ENCODE peak calls at places on chromosomes 3 and 15, in four cellular contexts. K is left ventricle myocardium inferior, E is fibroblast of mammary gland, I is fibroblast of the aortic adventitia. F is an unnamed sample.

GRCh38 chr15:84898761-84899160 is 14.3 kb downstream of the SLC28A1 start:
- DNase-seq in K (no peak), E (no peak), I (no peak), F (no peak)

GRCh38 chr15:66985653-66986052 is 79.7 kb upstream of the SMAD3 start:
- DNase-seq in K (no peak), E (no peak), I (no peak), F (no peak)

GRCh38 chr3:96086018-96086417 is 728.4 kb upstream of the EPHA6 start:
- DNase-seq in K (no peak), E (no peak), I (no peak), F (no peak)

GRCh38 chr3:45635475-45636256 is 41.1 kb downstream of the LIMD1 start:
- DNase-seq in K (no peak), E (peak; percentile 76), I (peak; percentile 89), F (peak; percentile 77)

GRCh38 chr3:13651775-13652428 is 103.0 kb downstream of the FBLN2 start:
- DNase-seq in K (no peak), E (no peak), I (no peak), F (no peak)

GRCh38 chr3:184229424-184230080 is at the start of gene VWA5B2:
- DNase-seq in K (peak; percentile 50), E (no peak), I (no peak), F (peak; percentile 34)

GRCh38 chr15:61018083-61018482 is 211.0 kb downstream of the RORA start:
- DNase-seq in K (no peak), E (no peak), I (no peak), F (no peak)

GRCh38 chr3:129612350-129613204 is 6.1 kb upstream of the PLXND1 start:
- DNase-seq in K (peak; percentile 20), E (no peak), I (peak; percentile 34), F (peak; percentile 70)

GRCh38 chr15:85485956-85486567 is 105.7 kb downstream of the AKAP13 start:
- DNase-seq in K (no peak), E (peak; percentile 81), I (peak; percentile 82), F (peak; percentile 68)

GRCh38 chr3:57556459-57557087 is 499 bp downstream of the PDE12 start:
- DNase-seq in K (peak; percentile 21), E (peak; percentile 24), I (no peak), F (no peak)

GRCh38 chr15:68843425-68844311 is 23.0 kb upstream of the ANP32A start:
- DNase-seq in K (no peak), E (peak; percentile 3), I (peak; percentile 18), F (peak; percentile 18)
- H3K4me3 ChIP-seq in K (peak overlapping the region; percentile 66), E (no peak overlapping the region), I (peak overlapping the region; percentile 36), F (peak overlapping the region; percentile 47)

GRCh38 chr3:150773616-150774192 is 10.7 kb upstream of the SIAH2 start:
- DNase-seq in K (no peak), E (no peak), I (no peak), F (no peak)
- TF ChIP-seq CTCF in K (no peak), E (no peak), I (no peak), F (no peak)

GRCh38 chr3:120495809-120496208 is 45.0 kb upstream of the FSTL1 start:
- DNase-seq in K (no peak), E (no peak), I (no peak), F (no peak)

GRCh38 chr3:120497813-120498212 is 47.0 kb upstream of the FSTL1 start:
- DNase-seq in K (no peak), E (peak; percentile 33), I (no peak), F (no peak)

GRCh38 chr3:120496278-120496975 is 45.6 kb upstream of the FSTL1 start:
- DNase-seq in K (no peak), E (peak; percentile 90), I (peak; percentile 77), F (peak; percentile 94)

GRCh38 chr3:120498947-120499346 is 48.2 kb upstream of the FSTL1 start:
- DNase-seq in K (no peak), E (peak; percentile 99), I (peak; percentile 97), F (peak; percentile 96)

GRCh38 chr3:120497318-120497717 is 46.5 kb upstream of the FSTL1 start:
- DNase-seq in K (no peak), E (peak; percentile 98), I (peak; percentile 96), F (peak; percentile 95)
- H3K4me3 ChIP-seq in K (no peak overlapping the region), E (peak overlapping the region; percentile 26), I (peak overlapping the region; percentile 15), F (no peak overlapping the region)

DNA sequence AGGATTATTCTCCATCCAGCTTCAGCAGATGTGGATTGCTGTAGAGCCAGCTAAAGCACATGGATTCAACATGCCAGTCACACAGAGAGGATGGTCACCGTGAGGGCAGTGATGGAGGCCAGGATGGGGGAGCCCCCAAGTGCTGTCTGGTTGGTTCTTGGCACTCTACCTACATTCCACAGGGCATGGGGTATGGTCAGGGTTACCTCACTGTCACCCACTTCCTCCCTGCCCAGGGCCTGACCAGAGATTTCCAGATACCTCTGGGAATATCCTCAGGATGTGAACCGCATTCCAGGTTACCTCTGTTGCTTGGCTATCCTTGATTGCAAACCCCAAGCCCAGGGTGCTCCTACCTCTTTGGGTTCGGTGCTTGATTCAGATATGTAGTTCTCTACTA is 147.3 kb upstream of the TRIM42 start:
- DNase-seq in K (no peak), E (no peak), I (no peak), F (no peak)
- TF ChIP-seq CTCF in K (no peak), E (no peak), I (no peak), F (no peak)

GRCh38 chr3:98884675-98885371 is 16.7 kb downstream of the DCBLD2 start:
- DNase-seq in K (no peak), E (peak; percentile 35), I (peak; percentile 73), F (peak; percentile 54)
- H3K4me3 ChIP-seq in K (peak overlapping the region; percentile 7), E (no peak overlapping the region), I (peak overlapping the region; percentile 22), F (no peak overlapping the region)

GRCh38 chr3:169562988-169563774 is 100.3 kb downstream of the MECOM start:
- DNase-seq in K (no peak), E (no peak), I (no peak), F (peak; percentile 2)

GRCh38 chr3:169563775-169564059 is 99.8 kb downstream of the MECOM start:
- DNase-seq in K (no peak), E (no peak), I (no peak), F (no peak)

DNA sequence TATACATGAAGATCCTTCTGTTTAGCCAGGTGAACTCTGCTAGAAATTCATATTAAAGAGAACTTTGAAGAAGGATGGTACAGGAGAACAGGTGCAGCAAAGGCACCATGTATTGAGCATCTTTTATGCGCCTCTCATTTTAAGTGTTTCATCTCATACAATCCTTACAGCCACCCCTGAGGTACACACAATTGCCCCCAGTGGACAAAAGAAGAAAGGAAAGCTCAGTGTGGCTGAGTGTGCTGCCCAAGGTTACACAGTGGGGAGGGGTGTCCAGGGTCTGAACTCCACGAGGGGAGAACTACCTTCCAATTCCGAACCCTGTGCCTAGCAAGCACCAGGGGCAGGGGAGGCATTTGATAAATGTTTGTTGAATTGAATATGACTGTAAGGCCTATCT is 98.6 kb downstream of the MECOM start:
- DNase-seq in K (no peak), E (no peak), I (no peak), F (no peak)
- TF ChIP-seq CTCF in K (peak; percentile 15), E (no peak), I (peak; percentile 20), F (no peak)

DNA sequence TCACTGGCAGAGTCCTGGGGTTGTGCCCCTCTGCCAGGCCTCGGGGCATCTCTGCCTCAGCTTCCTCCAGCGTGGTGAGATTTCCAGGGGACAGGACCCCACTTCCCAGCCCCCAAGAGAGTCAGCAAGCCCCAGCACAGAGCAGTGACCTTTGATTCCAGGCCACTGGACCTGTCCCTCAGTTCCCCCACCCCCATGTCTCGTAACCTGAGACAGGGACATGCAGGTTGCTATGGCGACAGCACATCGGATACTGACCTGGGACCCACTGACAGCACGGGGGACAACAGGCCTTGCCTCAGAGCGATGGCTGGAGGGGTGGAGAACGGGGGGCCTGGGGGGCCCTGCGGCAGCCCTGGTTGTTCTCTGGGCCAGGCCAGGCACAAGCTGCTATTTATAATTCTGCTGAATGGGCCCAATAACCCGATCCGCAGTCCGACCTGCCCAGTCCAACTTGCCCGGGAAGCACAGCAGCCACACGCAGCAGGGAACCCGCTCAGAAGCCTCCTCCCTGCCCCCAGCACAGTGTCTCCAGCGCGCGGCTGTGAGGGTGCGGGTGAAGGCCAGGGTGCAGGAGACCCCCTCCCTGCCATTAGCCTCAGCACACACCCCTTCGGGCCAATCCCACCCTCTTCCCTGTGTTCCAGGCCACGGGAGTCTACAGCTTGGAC is 34.6 kb downstream of the ATP2B2 start:
- DNase-seq in K (no peak), E (no peak), I (no peak), F (no peak)
- H3K4me3 ChIP-seq in K (no peak overlapping the region), E (no peak overlapping the region), I (no peak overlapping the region), F (no peak overlapping the region)

DNA sequence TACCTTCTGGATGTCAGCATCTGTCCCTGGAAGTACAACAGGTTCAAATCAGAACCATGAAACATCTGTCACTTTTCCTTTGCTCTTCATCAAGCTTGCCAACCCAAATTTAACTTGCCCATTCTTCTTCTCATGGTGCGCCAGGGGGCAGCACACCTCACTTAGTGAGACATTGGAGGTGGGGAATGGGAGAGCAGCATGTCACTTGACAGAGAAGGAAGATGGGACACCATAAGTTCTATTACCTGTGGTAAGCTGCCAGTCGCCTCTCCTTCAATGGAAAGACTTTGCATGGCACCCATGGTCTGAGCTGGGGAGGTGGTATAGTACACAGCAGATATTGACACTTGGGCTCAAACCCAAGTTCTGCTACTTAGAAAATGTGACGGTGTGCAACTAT is 2.9 kb downstream of the SCN5A start:
- DNase-seq in K (no peak), E (peak; percentile 30), I (peak; percentile 21), F (no peak)
- TF ChIP-seq CTCF in K (no peak), E (peak; percentile 33), I (peak; percentile 6), F (no peak)

F was measured in foreskin fibroblast.